ENCODE peak calls at places on chromosomes 7 and 10, in seven cellular contexts. One of them, this sample, is unnamed.

GRCh38 chr10:3776796-3777571 is 8.0 kb downstream of the KLF6 start:
- DNase-seq in fibroblast of lung: peak; percentile 98
- DNase-seq in astrocyte of the spinal cord: peak; percentile 93
- DNase-seq in LNCaP clone FGC: peak; percentile 94
- DNase-seq in heart left ventricle: peak; percentile 49
- DNase-seq in heart right ventricle: no peak
- DNase-seq in fibroblast of mammary gland: peak; percentile 90
- DNase-seq in this sample: peak; percentile 93

GRCh38 chr7:83005410-83005809 is 157.3 kb downstream of the PCLO start:
- DNase-seq in heart right ventricle: no peak
- DNase-seq in astrocyte of the spinal cord: peak; percentile 14
- DNase-seq in fibroblast of lung: peak; percentile 13
- DNase-seq in fibroblast of mammary gland: no peak
- DNase-seq in LNCaP clone FGC: no peak
- DNase-seq in heart left ventricle: no peak
- DNase-seq in this sample: peak; percentile 16

GRCh38 chr10:71696635-71697326 is 22.8 kb downstream of the C10orf105 start:
- DNase-seq in fibroblast of mammary gland: peak; percentile 20
- DNase-seq in fibroblast of lung: no peak
- DNase-seq in heart left ventricle: peak; percentile 53
- DNase-seq in astrocyte of the spinal cord: no peak
- DNase-seq in heart right ventricle: peak; percentile 78
- DNase-seq in LNCaP clone FGC: no peak
- DNase-seq in this sample: peak; percentile 41

GRCh38 chr10:43461950-43462349 is 25.0 kb downstream of the ZNF487 start:
- DNase-seq in astrocyte of the spinal cord: peak; percentile 86
- DNase-seq in LNCaP clone FGC: peak; percentile 60
- DNase-seq in heart right ventricle: no peak
- DNase-seq in fibroblast of lung: peak; percentile 69
- DNase-seq in heart left ventricle: no peak
- DNase-seq in fibroblast of mammary gland: peak; percentile 88
- DNase-seq in this sample: peak; percentile 93

GRCh38 chr7:124152859-124153692 is 120.2 kb upstream of the TMEM229A start:
- DNase-seq in fibroblast of mammary gland: peak; percentile 40
- DNase-seq in heart right ventricle: no peak
- DNase-seq in heart left ventricle: no peak
- DNase-seq in fibroblast of lung: peak; percentile 29
- DNase-seq in LNCaP clone FGC: peak; percentile 7
- DNase-seq in astrocyte of the spinal cord: peak; percentile 50
- DNase-seq in this sample: peak; percentile 59

GRCh38 chr7:87570178-87570577 is 30.5 kb downstream of the ABCB1 start:
- DNase-seq in heart right ventricle: no peak
- DNase-seq in fibroblast of lung: peak; percentile 95
- DNase-seq in heart left ventricle: no peak
- DNase-seq in astrocyte of the spinal cord: peak; percentile 76
- DNase-seq in fibroblast of mammary gland: peak; percentile 73
- DNase-seq in LNCaP clone FGC: no peak
- DNase-seq in this sample: peak; percentile 1

GRCh38 chr7:41882745-41883527 is 180.0 kb upstream of the INHBA start:
- DNase-seq in astrocyte of the spinal cord: no peak
- DNase-seq in fibroblast of mammary gland: no peak
- DNase-seq in heart left ventricle: no peak
- DNase-seq in fibroblast of lung: no peak
- DNase-seq in LNCaP clone FGC: no peak
- DNase-seq in heart right ventricle: no peak
- DNase-seq in this sample: no peak

GRCh38 chr10:132645630-132646442 is 108.2 kb downstream of the INPP5A start:
- DNase-seq in heart left ventricle: no peak
- DNase-seq in astrocyte of the spinal cord: no peak
- DNase-seq in fibroblast of mammary gland: no peak
- DNase-seq in LNCaP clone FGC: no peak
- DNase-seq in fibroblast of lung: no peak
- DNase-seq in heart right ventricle: no peak
- DNase-seq in this sample: no peak

GRCh38 chr7:18993933-18994668 is 123.3 kb downstream of the TWIST1 start:
- DNase-seq in LNCaP clone FGC: no peak
- DNase-seq in heart left ventricle: no peak
- DNase-seq in astrocyte of the spinal cord: no peak
- DNase-seq in fibroblast of lung: peak; percentile 48
- DNase-seq in heart right ventricle: no peak
- DNase-seq in fibroblast of mammary gland: peak; percentile 40
- DNase-seq in this sample: no peak

GRCh38 chr10:116470768-116471415 is 43.2 kb downstream of the PNLIPRP3 start:
- DNase-seq in LNCaP clone FGC: no peak
- DNase-seq in heart left ventricle: no peak
- DNase-seq in astrocyte of the spinal cord: no peak
- DNase-seq in fibroblast of mammary gland: no peak
- DNase-seq in heart right ventricle: no peak
- DNase-seq in fibroblast of lung: peak; percentile 13
- DNase-seq in this sample: no peak

GRCh38 chr10:55058800-55059199 is 257.8 kb upstream of the PCDH15 start:
- DNase-seq in fibroblast of mammary gland: no peak
- DNase-seq in astrocyte of the spinal cord: no peak
- DNase-seq in heart left ventricle: no peak
- DNase-seq in heart right ventricle: no peak
- DNase-seq in LNCaP clone FGC: no peak
- DNase-seq in fibroblast of lung: no peak
- DNase-seq in this sample: no peak

GRCh38 chr7:50197547-50197946 is 104.5 kb upstream of the ZPBP start:
- DNase-seq in heart right ventricle: no peak
- DNase-seq in fibroblast of lung: no peak
- DNase-seq in heart left ventricle: no peak
- DNase-seq in astrocyte of the spinal cord: no peak
- DNase-seq in LNCaP clone FGC: no peak
- DNase-seq in fibroblast of mammary gland: no peak
- DNase-seq in this sample: no peak

GRCh38 chr7:101153969-101154692 is at the start of gene AP1S1:
- DNase-seq in heart left ventricle: peak; percentile 93
- DNase-seq in heart right ventricle: peak; percentile 96
- DNase-seq in LNCaP clone FGC: peak; percentile 89
- DNase-seq in fibroblast of lung: peak; percentile 96
- DNase-seq in astrocyte of the spinal cord: peak; percentile 94
- DNase-seq in fibroblast of mammary gland: peak; percentile 87
- DNase-seq in this sample: peak; percentile 96

GRCh38 chr7:63023182-63023787 is 975.4 kb upstream of the ZNF722 start:
- DNase-seq in LNCaP clone FGC: no peak
- DNase-seq in heart right ventricle: no peak
- DNase-seq in astrocyte of the spinal cord: no peak
- DNase-seq in fibroblast of lung: no peak
- DNase-seq in fibroblast of mammary gland: no peak
- DNase-seq in heart left ventricle: no peak
- DNase-seq in this sample: no peak

GRCh38 chr10:28734940-28735759 is 57.8 kb downstream of the BAMBI start:
- DNase-seq in astrocyte of the spinal cord: peak; percentile 94
- DNase-seq in LNCaP clone FGC: no peak
- DNase-seq in fibroblast of lung: peak; percentile 84
- DNase-seq in fibroblast of mammary gland: peak; percentile 95
- DNase-seq in heart left ventricle: peak; percentile 14
- DNase-seq in heart right ventricle: no peak
- DNase-seq in this sample: peak; percentile 88

GRCh38 chr7:33040803-33041516 is 21.6 kb downstream of the NT5C3A start:
- DNase-seq in fibroblast of mammary gland: peak; percentile 50
- DNase-seq in heart right ventricle: no peak
- DNase-seq in heart left ventricle: peak; percentile 19
- DNase-seq in astrocyte of the spinal cord: no peak
- DNase-seq in fibroblast of lung: no peak
- DNase-seq in LNCaP clone FGC: no peak
- DNase-seq in this sample: peak; percentile 34

GRCh38 chr7:81233208-81233940 is 314.5 kb upstream of the SEMA3C start:
- DNase-seq in astrocyte of the spinal cord: no peak
- DNase-seq in heart left ventricle: no peak
- DNase-seq in heart right ventricle: peak; percentile 11
- DNase-seq in fibroblast of mammary gland: no peak
- DNase-seq in LNCaP clone FGC: no peak
- DNase-seq in fibroblast of lung: no peak
- DNase-seq in this sample: no peak

GRCh38 chr10:101967713-101968112 is 88.3 kb downstream of the ARMH3 start:
- DNase-seq in fibroblast of lung: peak; percentile 68
- DNase-seq in heart right ventricle: no peak
- DNase-seq in heart left ventricle: no peak
- DNase-seq in LNCaP clone FGC: no peak
- DNase-seq in astrocyte of the spinal cord: peak; percentile 24
- DNase-seq in fibroblast of mammary gland: peak; percentile 26
- DNase-seq in this sample: peak; percentile 53

GRCh38 chr10:63665765-63666164 is 144.6 kb downstream of the REEP3 start:
- DNase-seq in astrocyte of the spinal cord: no peak
- DNase-seq in LNCaP clone FGC: no peak
- DNase-seq in fibroblast of lung: peak; percentile 71
- DNase-seq in heart left ventricle: no peak
- DNase-seq in fibroblast of mammary gland: peak; percentile 52
- DNase-seq in heart right ventricle: no peak
- DNase-seq in this sample: peak; percentile 54

GRCh38 chr10:110803830-110804338 is 67.8 kb upstream of the PDCD4 start:
- DNase-seq in fibroblast of lung: peak; percentile 47
- DNase-seq in astrocyte of the spinal cord: peak; percentile 34
- DNase-seq in heart left ventricle: no peak
- DNase-seq in LNCaP clone FGC: no peak
- DNase-seq in heart right ventricle: peak; percentile 35
- DNase-seq in fibroblast of mammary gland: peak; percentile 61
- DNase-seq in this sample: peak; percentile 48

GRCh38 chr10:27207350-27207749 is 33.2 kb downstream of the ACBD5 start:
- DNase-seq in LNCaP clone FGC: no peak
- DNase-seq in heart left ventricle: no peak
- DNase-seq in fibroblast of lung: peak; percentile 47
- DNase-seq in fibroblast of mammary gland: peak; percentile 4
- DNase-seq in heart right ventricle: no peak
- DNase-seq in astrocyte of the spinal cord: no peak
- DNase-seq in this sample: no peak

DNA sequence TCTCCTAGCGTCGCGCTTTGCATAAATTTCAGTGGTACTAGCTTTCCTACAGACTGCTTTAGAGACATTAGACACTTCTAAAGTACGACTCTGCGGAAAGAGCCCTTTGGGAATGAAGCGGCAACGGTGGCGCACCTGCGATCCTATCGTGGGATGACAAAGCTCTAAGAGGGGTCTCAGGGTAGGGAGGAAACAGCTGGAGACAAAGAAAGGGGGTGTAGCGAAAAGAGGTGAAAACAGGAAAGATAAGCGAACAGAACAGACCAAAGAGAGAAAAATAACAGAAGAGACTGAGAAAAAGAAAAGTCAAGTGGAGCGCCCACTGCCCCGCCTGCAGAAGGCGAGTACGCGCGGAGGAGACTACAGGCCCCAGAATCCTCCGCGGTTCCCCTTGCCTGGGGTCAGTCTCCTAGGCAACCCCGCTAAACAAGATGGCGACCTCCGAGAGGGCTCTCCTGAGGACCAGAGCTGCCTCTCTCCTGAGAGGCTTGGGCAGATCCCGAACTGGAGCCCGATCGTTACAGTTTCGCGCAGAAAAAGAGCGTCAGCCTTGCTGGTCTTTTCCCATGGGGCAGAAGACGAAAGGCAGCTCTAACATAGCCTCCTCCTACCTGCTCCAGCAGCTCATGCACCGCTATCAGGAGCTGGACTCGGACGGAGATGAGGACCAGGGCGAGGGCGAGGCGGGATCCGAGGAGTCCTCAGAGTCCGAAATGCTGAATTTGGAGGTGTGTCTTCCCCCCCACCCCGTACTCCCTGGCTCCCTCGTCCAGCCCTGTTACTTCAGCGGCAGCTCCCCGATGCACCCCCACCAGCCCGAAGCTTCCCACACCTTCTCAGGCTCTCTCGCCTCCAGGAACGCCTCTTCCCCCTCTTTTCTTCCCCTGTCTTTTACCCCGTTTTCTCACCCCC is at the start of gene LRGUK:
- DNase-seq in LNCaP clone FGC: peak; percentile 32
- DNase-seq in heart right ventricle: peak; percentile 77
- DNase-seq in heart left ventricle: peak; percentile 86
- DNase-seq in fibroblast of mammary gland: peak; percentile 72
- DNase-seq in fibroblast of lung: peak; percentile 75
- DNase-seq in astrocyte of the spinal cord: peak; percentile 75
- DNase-seq in this sample: peak; percentile 79
- H3K4me3 ChIP-seq in LNCaP clone FGC: peak within 1 kb of the TSS; percentile 58
- H3K4me3 ChIP-seq in heart right ventricle: peak within 1 kb of the TSS; percentile 69
- H3K4me3 ChIP-seq in heart left ventricle: peak within 1 kb of the TSS; percentile 66
- H3K4me3 ChIP-seq in fibroblast of mammary gland: peak within 1 kb of the TSS; percentile 67
- H3K4me3 ChIP-seq in fibroblast of lung: peak within 1 kb of the TSS; percentile 78
- H3K4me3 ChIP-seq in astrocyte of the spinal cord: peak within 1 kb of the TSS; percentile 58
- H3K4me3 ChIP-seq in this sample: peak within 1 kb of the TSS; percentile 63

DNA sequence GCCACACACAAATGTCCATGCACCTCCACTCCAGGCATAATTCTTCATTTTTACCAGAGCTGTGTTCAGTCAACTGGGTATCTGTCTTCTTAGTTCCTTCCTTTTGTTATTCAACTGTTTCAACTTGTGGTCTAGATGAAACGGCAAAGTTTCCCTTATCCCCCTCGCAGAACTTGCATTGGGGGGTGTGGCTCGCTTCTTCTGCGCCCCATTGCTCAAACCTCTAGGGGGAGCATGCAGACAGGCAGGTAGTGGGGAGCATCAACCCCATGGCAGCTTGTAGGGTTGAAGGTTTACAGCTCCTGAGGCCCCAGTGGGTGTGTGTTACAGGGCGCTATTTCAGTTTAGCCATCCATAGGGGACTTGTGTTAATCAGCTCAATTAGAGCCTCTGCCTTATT is 38.3 kb upstream of the COBL start:
- DNase-seq in astrocyte of the spinal cord: no peak
- DNase-seq in LNCaP clone FGC: no peak
- DNase-seq in fibroblast of mammary gland: no peak
- DNase-seq in heart left ventricle: no peak
- DNase-seq in fibroblast of lung: no peak
- DNase-seq in heart right ventricle: no peak
- DNase-seq in this sample: no peak
- TF ChIP-seq CTCF in astrocyte of the spinal cord: no peak
- TF ChIP-seq CTCF in LNCaP clone FGC: no peak
- TF ChIP-seq CTCF in fibroblast of mammary gland: no peak
- TF ChIP-seq CTCF in heart left ventricle: no peak
- TF ChIP-seq CTCF in fibroblast of lung: no peak
- TF ChIP-seq CTCF in heart right ventricle: no peak
- TF ChIP-seq CTCF in this sample: no peak

GRCh38 chr10:97020452-97021400 is 165.0 kb downstream of the SLIT1 start:
- DNase-seq in heart right ventricle: peak; percentile 40
- DNase-seq in astrocyte of the spinal cord: peak; percentile 41
- DNase-seq in fibroblast of lung: no peak
- DNase-seq in LNCaP clone FGC: no peak
- DNase-seq in heart left ventricle: peak; percentile 76
- DNase-seq in fibroblast of mammary gland: no peak
- DNase-seq in this sample: no peak
- H3K4me3 ChIP-seq in heart right ventricle: no peak overlapping the region
- H3K4me3 ChIP-seq in astrocyte of the spinal cord: no peak overlapping the region
- H3K4me3 ChIP-seq in fibroblast of lung: no peak overlapping the region
- H3K4me3 ChIP-seq in LNCaP clone FGC: no peak overlapping the region
- H3K4me3 ChIP-seq in heart left ventricle: no peak overlapping the region
- H3K4me3 ChIP-seq in fibroblast of mammary gland: no peak overlapping the region
- H3K4me3 ChIP-seq in this sample: no peak overlapping the region

DNA sequence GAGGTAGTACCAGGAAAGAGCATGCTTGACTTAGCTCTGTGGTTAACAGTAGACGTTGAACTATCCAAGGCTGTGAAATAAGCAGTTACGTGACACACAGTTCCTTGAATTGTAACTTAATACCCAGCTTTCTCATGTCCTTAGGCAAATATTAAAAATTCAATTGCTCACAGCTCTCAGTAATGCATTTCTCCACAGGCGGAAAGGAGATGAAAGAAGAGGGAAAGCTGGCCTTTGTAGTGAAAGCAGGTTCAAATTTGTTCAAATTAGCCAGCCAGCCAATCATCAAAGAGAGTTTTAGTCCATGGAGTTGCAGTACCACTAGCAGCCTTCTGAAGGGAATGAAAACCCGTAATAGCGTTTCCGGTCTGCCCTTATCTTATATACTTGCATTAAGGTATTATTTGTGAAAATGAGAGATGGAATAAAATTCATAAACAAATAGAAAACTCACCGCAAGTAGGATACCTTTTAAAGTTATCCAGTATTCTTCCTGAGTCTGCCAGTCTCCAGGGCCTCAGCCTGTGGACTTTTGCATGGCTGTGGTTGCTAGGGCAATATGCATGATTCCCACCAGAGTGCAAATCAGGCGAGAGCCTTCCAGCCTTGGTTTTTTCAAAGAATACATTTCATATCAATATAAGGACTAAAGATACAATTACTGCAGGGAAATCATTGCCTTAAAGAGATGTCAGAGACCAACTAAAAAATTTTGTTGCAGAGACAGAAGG is 795.5 kb downstream of the TNS3 start:
- DNase-seq in fibroblast of lung: peak; percentile 79
- DNase-seq in heart left ventricle: no peak
- DNase-seq in fibroblast of mammary gland: peak; percentile 22
- DNase-seq in LNCaP clone FGC: no peak
- DNase-seq in heart right ventricle: no peak
- DNase-seq in astrocyte of the spinal cord: peak; percentile 84
- DNase-seq in this sample: no peak
- TF ChIP-seq CTCF in fibroblast of lung: no peak
- TF ChIP-seq CTCF in heart left ventricle: no peak
- TF ChIP-seq CTCF in fibroblast of mammary gland: no peak
- TF ChIP-seq CTCF in LNCaP clone FGC: no peak
- TF ChIP-seq CTCF in heart right ventricle: no peak
- TF ChIP-seq CTCF in astrocyte of the spinal cord: peak; percentile 4
- TF ChIP-seq CTCF in this sample: no peak